ENCODE peak calls at places on chromosomes 6 and 20, in ten cellular contexts. P is A549, Q is NB4, W is kidney glomerular epithelial cell, F is activated gamma-delta T cell treated with Interleukin-2 at 50 U/mL for 16 hours, T is NCI-H1092 treated with DMSO at 0.1 percent for 48 hours, X is neuronal stem cell, Z is mucosa of descending colon, N is HCT116, B is T47D. A is an unnamed sample.
A peak's percentile ranks its signal among the peaks of the same experiment; 100 is the strongest.

GRCh38 chr6:56484669-56485068 is 158.0 kb downstream of the DST start:
- DNase-seq in N (no peak), W (no peak), F (no peak), Z (no peak), P (no peak), Q (no peak), T (no peak), X (no peak), B (no peak), A (no peak)

GRCh38 chr20:49561806-49562205 is 6.1 kb downstream of the PTGIS start:
- DNase-seq in F (no peak), B (no peak), X (no peak), W (peak; percentile 16), Q (no peak), P (no peak), Z (no peak), T (no peak), N (no peak), A (no peak)

GRCh38 chr6:134074151-134074712 is 21.8 kb upstream of the SLC2A12 start:
- DNase-seq in B (no peak), P (no peak), F (no peak), N (no peak), X (peak; percentile 85), W (no peak), Q (no peak), Z (no peak), T (peak; percentile 95), A (peak; percentile 92)

GRCh38 chr6:85470023-85470410 is 20.1 kb downstream of the NT5E start:
- DNase-seq in Q (peak; percentile 74), P (no peak), N (no peak), Z (no peak), B (no peak), X (no peak), W (no peak), F (no peak), T (no peak), A (no peak)

GRCh38 chr20:51220293-51220706 is 197.4 kb upstream of the KCNG1 start:
- DNase-seq in F (peak; percentile 43), Z (peak; percentile 67), T (peak; percentile 7), N (no peak), P (peak; percentile 33), B (peak; percentile 29), X (no peak), Q (peak; percentile 52), W (no peak), A (peak; percentile 68)

GRCh38 chr20:62197801-62198200 is 15.0 kb downstream of the MTG2 start:
- DNase-seq in W (no peak), X (no peak), N (no peak), P (no peak), T (no peak), Q (no peak), F (no peak), Z (no peak), B (no peak), A (no peak)

GRCh38 chr6:85756982-85757381 is 114.3 kb upstream of the SYNCRIP start:
- DNase-seq in Z (peak; percentile 31), X (no peak), B (peak; percentile 6), T (peak; percentile 2), F (no peak), Q (peak; percentile 42), W (peak; percentile 39), N (peak; percentile 22), P (peak; percentile 23), A (no peak)

GRCh38 chr6:170366248-170366960 is 59.8 kb downstream of the FAM120B start:
- DNase-seq in N (no peak), F (no peak), P (no peak), T (no peak), Q (no peak), Z (no peak), X (no peak), W (no peak), B (no peak), A (no peak)

GRCh38 chr20:58407966-58408557 is 19.0 kb downstream of the VAPB start:
- DNase-seq in B (no peak), T (no peak), Z (no peak), F (no peak), Q (no peak), W (no peak), P (no peak), N (no peak), X (no peak), A (no peak)

GRCh38 chr6:37072526-37072925 is 67.1 kb downstream of the FGD2 start:
- DNase-seq in X (no peak), B (no peak), F (no peak), T (no peak), N (no peak), W (no peak), Z (no peak), Q (peak; percentile 40), P (no peak), A (no peak)

GRCh38 chr6:36851632-36852031 is 12.4 kb upstream of the CPNE5 start:
- DNase-seq in X (no peak), W (no peak), Z (no peak), T (no peak), F (no peak), N (no peak), Q (peak; percentile 96), P (no peak), B (no peak), A (no peak)

GRCh38 chr6:65524232-65524631 is 182.8 kb downstream of the EYS start:
- DNase-seq in B (no peak), N (no peak), Z (no peak), P (no peak), F (no peak), W (no peak), T (no peak), X (no peak), Q (no peak), A (no peak)

GRCh38 chr6:106997392-106998257 is 23.1 kb upstream of the CD24 start:
- DNase-seq in Z (peak; percentile 59), N (peak; percentile 47), F (peak; percentile 20), W (peak; percentile 44), T (peak; percentile 61), X (peak; percentile 49), Q (peak; percentile 81), P (peak; percentile 66), B (no peak), A (no peak)

GRCh38 chr20:31568041-31568731 is 36.9 kb upstream of the ID1 start:
- DNase-seq in Z (no peak), T (no peak), W (no peak), X (no peak), F (no peak), P (no peak), N (no peak), B (no peak), Q (no peak), A (no peak)

GRCh38 chr20:6122873-6123649 is at the start of gene FERMT1:
- DNase-seq in W (peak; percentile 61), T (peak; percentile 74), X (peak; percentile 44), F (no peak), N (peak; percentile 78), Q (peak; percentile 94), P (peak; percentile 89), B (peak; percentile 86), Z (peak; percentile 84), A (peak; percentile 60)

GRCh38 chr20:600736-601135 is 9.4 kb downstream of the TCF15 start:
- DNase-seq in P (no peak), W (no peak), Q (no peak), Z (no peak), F (no peak), N (no peak), B (no peak), T (no peak), X (no peak), A (no peak)

GRCh38 chr20:33137195-33137594 is 30.8 kb upstream of the BPIFA2 start:
- DNase-seq in W (no peak), X (no peak), B (no peak), F (no peak), Z (no peak), P (no peak), T (no peak), N (no peak), Q (no peak), A (no peak)

GRCh38 chr6:6313012-6313411 is 7.5 kb downstream of the F13A1 start:
- DNase-seq in X (no peak), B (no peak), Q (no peak), W (no peak), F (no peak), N (no peak), Z (no peak), P (no peak), T (no peak), A (no peak)

GRCh38 chr20:19974621-19975435 is 42.3 kb upstream of the NAA20 start:
- DNase-seq in Z (peak; percentile 53), X (no peak), P (peak; percentile 77), B (no peak), Q (peak; percentile 93), N (no peak), T (peak; percentile 71), W (peak; percentile 90), F (no peak), A (peak; percentile 94)

A was measured in head of caudate nucleus.